ENCODE peak calls at places on chromosomes 3 and 15, in six cellular contexts. E, I, Z, S, W and B are unnamed samples.

GRCh38 chr15:68383161-68384074 is 48.5 kb downstream of the ITGA11 start:
- DNase-seq in I (no peak), W (peak), Z (peak), S (peak), E (peak), B (no peak)

GRCh38 chr3:171462224-171462623 is 2.0 kb upstream of the TNIK start:
- DNase-seq in E (no peak), S (no peak), W (peak), Z (no peak), I (no peak), B (no peak)

GRCh38 chr3:187015903-187016638 is 85.7 kb downstream of the ST6GAL1 start:
- DNase-seq in S (no peak), W (no peak), Z (no peak), E (no peak), I (no peak), B (no peak)

GRCh38 chr3:170589113-170589512 is 3.2 kb upstream of the SLC7A14 start:
- DNase-seq in E (no peak), I (no peak), Z (no peak), S (no peak), W (no peak), B (no peak)

GRCh38 chr15:38134252-38134651 is 118.4 kb upstream of the SPRED1 start:
- DNase-seq in Z (no peak), W (no peak), I (no peak), S (no peak), E (no peak), B (no peak)

GRCh38 chr3:48130321-48130881 is 57.8 kb downstream of the CDC25A start:
- DNase-seq in W (no peak), E (peak), S (peak), Z (peak), I (no peak), B (peak)

GRCh38 chr3:12508316-12508715 is 24.0 kb downstream of the TSEN2 start:
- DNase-seq in S (no peak), E (peak), W (no peak), Z (peak), I (no peak), B (peak)

GRCh38 chr15:42045211-42045615 is 24.4 kb upstream of the PLA2G4E start:
- DNase-seq in W (no peak), Z (no peak), I (no peak), E (no peak), S (no peak), B (peak)

GRCh38 chr15:90376789-90377188 is 11.3 kb upstream of the IQGAP1 start:
- DNase-seq in I (no peak), Z (no peak), S (peak), E (no peak), W (no peak), B (no peak)

GRCh38 chr3:151460774-151461450 is at the start of gene IGSF10:
- DNase-seq in E (no peak), S (peak), I (peak), Z (peak), W (no peak), B (no peak)

GRCh38 chr15:60819860-60820259 is 340.9 kb upstream of the ICE2 start:
- DNase-seq in W (no peak), I (no peak), S (no peak), Z (no peak), E (no peak), B (no peak)

GRCh38 chr3:31552103-31552502 is 19.4 kb downstream of the STT3B start:
- DNase-seq in W (no peak), S (no peak), I (no peak), Z (no peak), E (no peak), B (no peak)

GRCh38 chr3:123026551-123027291 is 842 bp downstream of the SEMA5B start:
- DNase-seq in E (no peak), Z (no peak), I (peak), S (peak), W (peak), B (no peak)

GRCh38 chr3:172646439-172647015 is 64.3 kb downstream of the NCEH1 start:
- DNase-seq in S (no peak), Z (peak), E (peak), I (no peak), W (no peak), B (peak)

GRCh38 chr3:171314341-171314740 is 145.9 kb downstream of the TNIK start:
- DNase-seq in Z (no peak), S (no peak), W (no peak), I (no peak), E (no peak), B (no peak)

GRCh38 chr15:39830166-39830565 is 47.5 kb upstream of the FSIP1 start:
- DNase-seq in I (no peak), E (no peak), W (no peak), Z (no peak), S (no peak), B (no peak)

GRCh38 chr15:39833515-39833981 is 50.9 kb upstream of the FSIP1 start:
- DNase-seq in I (no peak), Z (peak), W (no peak), E (peak), S (no peak), B (peak)

GRCh38 chr15:39835550-39835949 is 52.9 kb upstream of the FSIP1 start:
- DNase-seq in W (no peak), E (no peak), S (no peak), Z (no peak), I (no peak), B (no peak)

GRCh38 chr15:39837454-39837853 is 54.8 kb upstream of the FSIP1 start:
- DNase-seq in S (no peak), E (no peak), I (no peak), W (no peak), Z (no peak), B (no peak)

GRCh38 chr15:39834256-39834655 is 51.6 kb upstream of the FSIP1 start:
- DNase-seq in W (no peak), E (peak), Z (peak), S (no peak), I (no peak), B (peak)
- H3K4me3 ChIP-seq in W (no peak), E (no peak), Z (no peak), S (no peak), I (no peak), B (no peak)

GRCh38 chr3:146747051-146747450 is 141.9 kb upstream of the PLSCR5 start:
- DNase-seq in E (no peak), S (no peak), I (no peak), Z (no peak), W (no peak), B (no peak)

GRCh38 chr3:146750196-146750595 is 145.1 kb upstream of the PLSCR5 start:
- DNase-seq in Z (peak), E (peak), I (no peak), S (no peak), W (no peak), B (no peak)

GRCh38 chr3:146746190-146746589 is 141.0 kb upstream of the PLSCR5 start:
- DNase-seq in E (peak), S (no peak), I (no peak), W (no peak), Z (peak), B (no peak)

DNA sequence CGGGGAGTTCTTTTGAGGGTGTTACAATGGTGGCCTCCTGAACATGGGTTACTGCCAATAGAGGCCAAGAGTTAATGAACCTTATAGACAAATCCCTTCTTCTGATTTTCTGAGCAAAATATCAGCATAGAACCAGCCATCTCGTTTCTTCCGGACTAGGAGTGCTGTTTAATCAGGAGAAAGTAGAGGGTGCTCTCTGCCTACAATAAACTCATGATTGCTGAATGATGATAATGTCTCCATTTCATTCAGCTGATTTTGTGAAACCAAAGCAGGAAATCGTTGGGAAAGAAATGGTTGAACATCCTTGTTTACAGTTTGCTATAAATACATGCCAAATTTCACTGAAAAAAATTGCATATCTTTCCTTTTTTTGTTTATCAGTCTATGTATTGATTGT is 142.8 kb upstream of the PLSCR5 start:
- DNase-seq in E (peak), Z (peak), W (peak), S (no peak), I (no peak), B (peak)
- TF ChIP-seq CTCF in E (peak), Z (peak), W (peak), S (no peak), I (peak), B (peak)

DNA sequence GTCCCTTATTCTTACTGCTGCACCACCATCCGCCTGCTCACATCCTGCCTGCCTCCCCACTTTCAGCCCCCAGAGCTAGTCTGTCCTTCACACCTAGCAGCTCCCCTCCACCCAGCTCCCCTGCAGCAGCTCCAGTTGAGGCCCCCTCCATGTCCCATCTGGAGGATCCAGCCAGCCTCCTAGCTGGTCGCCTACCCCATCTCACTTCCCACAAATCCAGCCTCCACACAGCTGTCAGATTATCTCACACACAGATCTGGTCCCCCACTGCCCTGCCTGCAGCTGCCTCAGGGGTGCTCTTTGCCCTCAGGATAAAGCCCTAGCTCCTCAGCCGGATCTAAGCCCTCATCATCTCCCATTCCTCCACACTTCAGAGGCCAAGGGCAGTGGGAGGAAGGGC is 8.8 kb upstream of the SEMA7A start:
- DNase-seq in W (no peak), E (no peak), Z (no peak), S (no peak), I (no peak), B (no peak)
- H3K4me3 ChIP-seq in W (no peak), E (no peak), Z (no peak), S (no peak), I (no peak), B (no peak)

GRCh38 chr3:52931889-52932288 is 34.5 kb upstream of the STIMATE start:
- DNase-seq in E (no peak), I (no peak), Z (no peak), W (no peak), S (no peak), B (no peak)
- TF ChIP-seq CTCF in E (peak), I (no peak), Z (no peak), W (no peak), S (no peak), B (no peak)

DNA sequence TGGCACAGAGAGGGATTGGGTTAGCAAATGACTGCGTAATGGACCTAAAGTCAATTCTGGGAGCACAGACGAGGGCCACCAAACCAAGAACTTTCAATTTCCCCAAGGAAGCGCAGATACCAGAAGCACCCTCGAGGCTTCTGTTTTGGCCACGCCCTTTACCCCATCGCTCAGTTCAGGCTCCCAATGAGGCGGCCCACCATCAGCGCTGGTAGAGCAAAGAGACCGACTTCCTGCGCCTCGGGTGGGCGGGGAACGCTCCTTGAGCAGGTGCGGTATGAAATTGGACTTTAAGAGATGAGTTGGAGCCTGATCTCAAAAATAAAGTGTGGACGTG is 603 bp upstream of the SPSB4 start:
- DNase-seq in W (no peak), Z (no peak), S (no peak), E (no peak), I (no peak), B (no peak)
- H3K4me3 ChIP-seq in W (peak), Z (no peak), S (peak), E (no peak), I (no peak), B (no peak)

DNA sequence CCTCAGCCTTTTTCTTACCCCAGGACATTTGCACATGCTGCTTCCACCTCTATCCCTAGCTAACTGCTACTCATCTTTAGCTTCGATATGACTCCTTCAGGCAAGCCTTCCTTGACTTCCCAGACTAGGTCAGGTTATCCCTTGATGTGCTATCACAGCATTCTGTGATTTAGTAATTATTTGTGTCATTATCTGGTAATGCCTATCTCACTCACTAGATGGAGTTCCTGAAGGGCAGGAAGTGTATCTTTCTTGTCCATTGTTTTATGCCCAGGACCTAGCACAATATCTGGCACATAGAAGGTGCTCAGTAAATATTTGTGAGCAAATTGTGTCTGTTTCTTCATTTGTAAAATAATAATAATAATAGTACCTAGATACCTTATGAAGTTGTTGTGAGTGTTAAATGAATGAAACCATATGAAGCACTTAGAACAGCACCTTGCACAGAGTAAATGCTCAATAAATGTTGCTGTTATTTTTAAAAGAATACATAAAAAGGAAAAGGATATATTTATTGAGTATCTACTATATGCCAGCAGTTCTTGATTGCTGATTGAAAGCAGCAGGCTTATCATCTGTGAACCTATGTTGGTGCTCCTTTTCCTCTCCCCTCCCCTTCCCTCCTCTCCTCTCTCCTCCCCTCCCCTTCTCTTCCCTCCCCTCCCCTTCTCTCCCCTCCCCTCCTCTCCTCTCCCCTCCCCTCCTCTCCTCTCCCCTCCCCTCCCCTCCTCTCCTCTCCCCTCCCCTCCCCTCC is 31.5 kb downstream of the SQOR start:
- DNase-seq in Z (no peak), E (no peak), W (no peak), I (no peak), S (no peak), B (no peak)
- TF ChIP-seq CTCF in Z (no peak), E (peak), W (no peak), I (no peak), S (no peak), B (no peak)

DNA sequence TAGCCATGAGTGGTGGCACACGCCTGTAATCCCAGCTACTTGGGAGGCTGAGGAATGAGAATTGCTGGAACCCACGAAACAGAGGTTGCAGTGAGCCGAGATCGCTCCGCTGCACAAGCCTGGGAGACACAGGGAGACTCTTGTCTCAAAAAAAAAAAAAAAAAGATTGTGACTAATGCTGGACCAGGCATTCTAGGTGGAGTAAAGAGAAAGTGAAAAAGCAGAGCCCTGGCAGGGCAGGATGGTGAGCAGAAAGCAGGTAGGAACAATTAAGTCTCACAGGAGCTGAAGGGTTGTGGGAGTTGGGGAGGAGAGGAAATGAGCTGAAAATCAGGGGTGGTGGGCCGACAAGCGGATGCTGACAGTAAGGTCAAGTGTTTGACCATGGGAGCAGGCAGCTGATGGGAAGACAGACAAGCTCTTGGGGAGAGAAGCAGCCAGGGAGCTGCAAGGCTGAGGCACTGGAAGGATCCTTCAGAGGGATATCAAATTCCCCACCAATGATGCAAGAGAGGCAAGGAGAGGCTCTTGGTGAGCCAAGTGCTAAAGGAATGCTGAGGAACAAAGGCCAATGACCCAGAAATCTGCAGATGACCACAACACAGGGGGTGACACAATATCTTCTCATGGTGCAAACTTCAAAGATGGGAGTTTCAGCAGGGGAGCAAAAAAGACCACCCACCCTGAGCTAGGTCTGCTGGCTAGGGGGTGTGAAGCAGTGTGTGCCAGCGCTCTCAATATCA is 251.1 kb downstream of the ULK4 start:
- DNase-seq in I (no peak), S (no peak), W (no peak), Z (peak), E (peak), B (peak)
- H3K4me3 ChIP-seq in I (no peak), S (no peak), W (no peak), Z (no peak), E (no peak), B (no peak)

DNA sequence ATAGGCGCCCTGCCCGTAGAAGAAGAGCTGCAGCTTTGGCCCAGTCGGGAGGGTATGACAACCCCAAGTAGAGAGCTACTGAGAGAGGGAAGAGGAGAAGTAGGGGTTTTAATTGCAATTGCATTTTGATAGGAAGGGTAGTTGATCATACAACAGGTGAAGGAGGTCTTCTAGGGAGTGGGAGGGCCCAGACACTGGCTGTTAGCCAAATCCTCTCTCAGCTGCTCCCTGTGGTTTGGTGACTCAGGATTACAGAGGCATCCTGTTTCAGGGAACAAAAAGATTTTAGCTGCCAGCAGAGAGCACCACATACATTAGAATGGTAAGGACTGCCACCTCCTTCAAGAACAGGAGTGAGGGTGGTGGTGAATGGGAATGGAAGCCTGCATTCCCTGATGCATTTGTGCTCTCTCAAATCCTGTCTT is 408.9 kb upstream of the THBS1 start:
- DNase-seq in I (no peak), Z (peak), S (peak), E (peak), W (peak), B (peak)
- TF ChIP-seq CTCF in I (peak), Z (peak), S (no peak), E (peak), W (peak), B (peak)

DNA sequence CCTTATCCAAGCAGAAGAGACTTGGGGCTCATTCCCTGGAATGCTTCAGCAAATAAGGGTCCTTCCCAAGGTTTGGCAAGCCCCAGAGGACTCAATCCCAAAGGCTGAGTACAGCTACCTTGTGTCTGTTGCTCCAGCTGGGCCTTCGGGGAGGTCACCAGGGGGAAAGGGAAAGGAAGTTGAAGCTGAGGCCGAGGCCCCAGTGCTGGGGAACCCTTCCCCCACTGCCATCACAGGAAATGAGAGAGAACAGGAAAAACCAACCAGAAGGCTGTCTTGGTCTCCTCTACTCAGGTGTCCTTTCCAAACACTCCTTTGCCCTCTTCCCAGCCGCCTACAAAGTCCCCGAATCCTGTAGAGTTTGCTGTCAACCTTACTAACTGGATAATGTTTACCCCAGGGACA is 5.7 kb downstream of the CSRNP1 start:
- DNase-seq in S (no peak), E (peak), I (no peak), Z (peak), W (no peak), B (peak)
- H3K4me3 ChIP-seq in S (peak), E (no peak), I (no peak), Z (peak), W (no peak), B (peak)